ENCODE peak calls at places on chromosomes 16 and 17, in eight cellular contexts. S is uterus, C is prostate gland, V is Panc1, K is kidney epithelial cell, X is Peyer's patch, J is mammary epithelial cell, D is mucosa of descending colon. U is an unnamed sample.

GRCh38 chr17:63649813-63650212 is 27.6 kb downstream of the MAP3K3 start:
- DNase-seq in S (no peak), C (no peak), V (no peak), K (no peak), X (no peak), J (no peak), D (no peak), U (no peak)

GRCh38 chr16:13100970-13101369 is 199.6 kb downstream of the SHISA9 start:
- DNase-seq in S (no peak), C (no peak), V (no peak), K (no peak), X (no peak), J (no peak), D (no peak), U (no peak)

GRCh38 chr17:38552343-38552742 is 53.4 kb downstream of the SRCIN1 start:
- DNase-seq in S (no peak), C (no peak), V (no peak), K (no peak), X (no peak), J (no peak), D (no peak), U (no peak)

GRCh38 chr16:84893849-84894599 is 74.2 kb downstream of the CRISPLD2 start:
- DNase-seq in S (no peak), C (no peak), V (no peak), K (no peak), X (no peak), J (no peak), D (no peak), U (no peak)

GRCh38 chr17:44758414-44759095 is at the start of gene ADAM11:
- DNase-seq in S (no peak), C (no peak), V (no peak), K (no peak), X (no peak), J (no peak), D (no peak), U (no peak)

GRCh38 chr16:61792194-61792904 is 243.9 kb downstream of the CDH8 start:
- DNase-seq in S (no peak), C (no peak), V (peak; percentile 41), K (peak; percentile 89), X (no peak), J (peak; percentile 42), D (no peak), U (no peak)

GRCh38 chr16:57113042-57113453 is 20.7 kb downstream of the CPNE2 start:
- DNase-seq in S (no peak), C (no peak), V (no peak), K (peak; percentile 25), X (no peak), J (no peak), D (no peak), U (no peak)

GRCh38 chr17:17086585-17086984 is 44.3 kb downstream of the MPRIP start:
- DNase-seq in S (no peak), C (no peak), V (no peak), K (no peak), X (no peak), J (no peak), D (no peak), U (no peak)

GRCh38 chr17:70829876-70830275 is 660.5 kb downstream of the KCNJ2 start:
- DNase-seq in S (no peak), C (no peak), V (no peak), K (no peak), X (no peak), J (no peak), D (no peak), U (no peak)

GRCh38 chr17:7839890-7840260 is 5.9 kb downstream of the KDM6B start:
- DNase-seq in S (no peak), C (no peak), V (no peak), K (no peak), X (no peak), J (no peak), D (peak; percentile 19), U (peak; percentile 39)

GRCh38 chr16:16930309-16931000 is 540.3 kb downstream of the XYLT1 start:
- DNase-seq in S (no peak), C (no peak), V (no peak), K (no peak), X (no peak), J (no peak), D (no peak), U (no peak)

GRCh38 chr17:78804777-78805176 is 22.7 kb upstream of the CYTH1 start:
- DNase-seq in S (peak; percentile 65), C (no peak), V (no peak), K (no peak), X (no peak), J (no peak), D (no peak), U (no peak)

GRCh38 chr17:15348030-15348429 is 6.6 kb upstream of the TEKT3 start:
- DNase-seq in S (peak; percentile 28), C (no peak), V (no peak), K (no peak), X (no peak), J (peak; percentile 58), D (peak; percentile 95), U (no peak)

GRCh38 chr17:47739150-47739549 is 6.1 kb downstream of the TBX21 start:
- DNase-seq in S (no peak), C (no peak), V (no peak), K (no peak), X (peak; percentile 11), J (no peak), D (no peak), U (no peak)

GRCh38 chr17:75094871-75095399 is 7.2 kb downstream of the SLC16A5 start:
- DNase-seq in S (no peak), C (no peak), V (no peak), K (no peak), X (no peak), J (no peak), D (peak; percentile 45), U (no peak)

GRCh38 chr16:14564881-14565687 is 65.0 kb downstream of the PARN start:
- DNase-seq in S (no peak), C (peak; percentile 37), V (no peak), K (no peak), X (no peak), J (peak; percentile 43), D (peak; percentile 48), U (no peak)

GRCh38 chr17:48513097-48513496 is 17.7 kb downstream of the HOXB1 start:
- DNase-seq in S (no peak), C (no peak), V (no peak), K (no peak), X (no peak), J (no peak), D (peak; percentile 17), U (no peak)

GRCh38 chr16:14056970-14057369 is 14.1 kb upstream of the MRTFB start:
- DNase-seq in S (no peak), C (no peak), V (no peak), K (no peak), X (no peak), J (no peak), D (no peak), U (no peak)

GRCh38 chr16:57115148-57115503 is 22.7 kb downstream of the CPNE2 start:
- DNase-seq in S (no peak), C (no peak), V (no peak), K (no peak), X (no peak), J (no peak), D (no peak), U (no peak)

GRCh38 chr16:30663820-30664528 is 5.7 kb downstream of the FBRS start:
- DNase-seq in S (no peak), C (no peak), V (no peak), K (no peak), X (no peak), J (no peak), D (no peak), U (no peak)
- H3K36me3 ChIP-seq in S (no peaks in the 10 kb centered on the region), C (peaks cover 38% of the 10 kb centered on the region), V (peaks cover 25% of the 10 kb centered on the region), K (peaks cover 4% of the 10 kb centered on the region), X (no peaks in the 10 kb centered on the region), J (peaks cover 16% of the 10 kb centered on the region), D (peaks cover 3% of the 10 kb centered on the region), U (no peaks in the 10 kb centered on the region)

GRCh38 chr17:60743812-60744211 is 66.2 kb downstream of the BCAS3 start:
- DNase-seq in S (no peak), C (peak; percentile 47), V (no peak), K (no peak), X (no peak), J (peak; percentile 78), D (peak; percentile 15), U (no peak)

GRCh38 chr17:60741031-60741430 is 63.4 kb downstream of the BCAS3 start:
- DNase-seq in S (no peak), C (no peak), V (no peak), K (no peak), X (no peak), J (no peak), D (no peak), U (no peak)

GRCh38 chr17:60744355-60744958 is 66.8 kb downstream of the BCAS3 start:
- DNase-seq in S (no peak), C (no peak), V (no peak), K (no peak), X (no peak), J (peak; percentile 2), D (no peak), U (no peak)

GRCh38 chr17:60745544-60745943 is 67.9 kb downstream of the BCAS3 start:
- DNase-seq in S (no peak), C (no peak), V (no peak), K (no peak), X (no peak), J (no peak), D (no peak), U (no peak)

GRCh38 chr17:60743282-60743681 is 65.6 kb downstream of the BCAS3 start:
- DNase-seq in S (no peak), C (no peak), V (no peak), K (no peak), X (no peak), J (no peak), D (no peak), U (no peak)
- H3K4me3 ChIP-seq in S (no peak overlapping the region), C (no peak overlapping the region), V (no peak overlapping the region), K (no peak overlapping the region), X (no peak overlapping the region), J (no peak overlapping the region), D (no peak overlapping the region), U (no peak overlapping the region)

GRCh38 chr16:4846901-4847773 is at the start of the genes GLYR1 and UBN1:
- DNase-seq in S (peak; percentile 98), C (peak; percentile 99), V (peak; percentile 71), K (peak; percentile 82), X (peak; percentile 100), J (peak; percentile 97), D (peak; percentile 100), U (peak; percentile 99)

GRCh38 chr16:4840984-4841383 is 6.1 kb downstream of the GLYR1 start:
- DNase-seq in S (no peak), C (no peak), V (no peak), K (no peak), X (no peak), J (no peak), D (no peak), U (no peak)

GRCh38 chr16:4847774-4848587 is 700 bp downstream of the UBN1 start:
- DNase-seq in S (peak; percentile 32), C (peak; percentile 53), V (no peak), K (no peak), X (peak; percentile 28), J (peak; percentile 62), D (peak; percentile 62), U (peak; percentile 52)

GRCh38 chr16:4850211-4850610 is 2.9 kb downstream of the UBN1 start:
- DNase-seq in S (no peak), C (no peak), V (no peak), K (no peak), X (no peak), J (no peak), D (no peak), U (no peak)

GRCh38 chr16:4846503-4846900 is 586 bp downstream of the GLYR1 start:
- DNase-seq in S (no peak), C (peak; percentile 43), V (no peak), K (no peak), X (peak; percentile 55), J (peak; percentile 65), D (peak; percentile 79), U (no peak)
- TF ChIP-seq CTCF in S (no peak), C (no peak), V (no peak), K (no peak), X (no peak), J (no peak), D (no peak), U (no peak)

GRCh38 chr17:32305049-32305448 is 36.9 kb downstream of the C17orf75 start:
- DNase-seq in S (no peak), C (no peak), V (no peak), K (no peak), X (no peak), J (no peak), D (no peak), U (no peak)
- H3K36me3 ChIP-seq in S (no peaks in the 10 kb centered on the region), C (no peaks in the 10 kb centered on the region), V (no peaks in the 10 kb centered on the region), K (no peaks in the 10 kb centered on the region), X (no peaks in the 10 kb centered on the region), J (no peaks in the 10 kb centered on the region), D (no peaks in the 10 kb centered on the region), U (no peaks in the 10 kb centered on the region)